ENCODE peak calls at places on chromosomes 13 and 19, in nine cellular contexts. One of them, this sample, is unnamed. For H3K27me3, the result is how much of the 10 kb centered on the place peaks cover.

GRCh38 chr19:58097783-58098681 is at the start of gene ZSCAN18:
- DNase-seq in SK-N-SH: peak
- DNase-seq in body of pancreas: peak
- DNase-seq in cardiac muscle cell: peak
- DNase-seq in tibial nerve: peak
- DNase-seq in psoas muscle: peak
- DNase-seq in IMR-90: peak
- DNase-seq in thoracic aorta: peak
- DNase-seq in pancreas: peak
- DNase-seq in this sample: peak

GRCh38 chr13:101706651-101707050 is 254.2 kb downstream of the ITGBL1 start:
- DNase-seq in thoracic aorta: no peak
- DNase-seq in cardiac muscle cell: peak
- DNase-seq in psoas muscle: no peak
- DNase-seq in IMR-90: peak
- DNase-seq in body of pancreas: no peak
- DNase-seq in tibial nerve: no peak
- DNase-seq in SK-N-SH: no peak
- DNase-seq in pancreas: no peak
- DNase-seq in this sample: peak

GRCh38 chr19:38661996-38662395 is 14.5 kb downstream of the ACTN4 start:
- DNase-seq in cardiac muscle cell: no peak
- DNase-seq in IMR-90: no peak
- DNase-seq in body of pancreas: peak
- DNase-seq in psoas muscle: no peak
- DNase-seq in SK-N-SH: no peak
- DNase-seq in tibial nerve: no peak
- DNase-seq in thoracic aorta: no peak
- DNase-seq in pancreas: no peak
- DNase-seq in this sample: no peak

GRCh38 chr19:4373601-4374441 is 26.5 kb downstream of the SH3GL1 start:
- DNase-seq in tibial nerve: no peak
- DNase-seq in pancreas: no peak
- DNase-seq in cardiac muscle cell: peak
- DNase-seq in IMR-90: peak
- DNase-seq in psoas muscle: peak
- DNase-seq in SK-N-SH: no peak
- DNase-seq in body of pancreas: no peak
- DNase-seq in thoracic aorta: no peak
- DNase-seq in this sample: no peak

GRCh38 chr13:58625703-58626389 is 994.3 kb downstream of the PCDH17 start:
- DNase-seq in IMR-90: no peak
- DNase-seq in SK-N-SH: no peak
- DNase-seq in body of pancreas: no peak
- DNase-seq in thoracic aorta: no peak
- DNase-seq in cardiac muscle cell: no peak
- DNase-seq in pancreas: no peak
- DNase-seq in psoas muscle: no peak
- DNase-seq in tibial nerve: no peak
- DNase-seq in this sample: no peak

GRCh38 chr19:2679439-2679838 is 23.1 kb downstream of the GNG7 start:
- DNase-seq in pancreas: no peak
- DNase-seq in thoracic aorta: no peak
- DNase-seq in cardiac muscle cell: no peak
- DNase-seq in body of pancreas: no peak
- DNase-seq in IMR-90: no peak
- DNase-seq in SK-N-SH: no peak
- DNase-seq in psoas muscle: no peak
- DNase-seq in tibial nerve: no peak
- DNase-seq in this sample: no peak

GRCh38 chr19:28217064-28217463 is 995.9 kb downstream of the UQCRFS1 start:
- DNase-seq in SK-N-SH: no peak
- DNase-seq in body of pancreas: no peak
- DNase-seq in IMR-90: no peak
- DNase-seq in pancreas: no peak
- DNase-seq in tibial nerve: no peak
- DNase-seq in psoas muscle: no peak
- DNase-seq in thoracic aorta: no peak
- DNase-seq in cardiac muscle cell: no peak
- DNase-seq in this sample: no peak

GRCh38 chr19:15591796-15592195 is 23.2 kb upstream of the CYP4F8 start:
- DNase-seq in body of pancreas: no peak
- DNase-seq in pancreas: no peak
- DNase-seq in tibial nerve: no peak
- DNase-seq in cardiac muscle cell: no peak
- DNase-seq in IMR-90: no peak
- DNase-seq in thoracic aorta: no peak
- DNase-seq in psoas muscle: no peak
- DNase-seq in SK-N-SH: no peak
- DNase-seq in this sample: no peak

GRCh38 chr19:6971366-6971765 is 49.9 kb downstream of the MBD3L2B start:
- DNase-seq in cardiac muscle cell: no peak
- DNase-seq in SK-N-SH: no peak
- DNase-seq in IMR-90: no peak
- DNase-seq in psoas muscle: no peak
- DNase-seq in body of pancreas: no peak
- DNase-seq in thoracic aorta: no peak
- DNase-seq in pancreas: no peak
- DNase-seq in tibial nerve: no peak
- DNase-seq in this sample: no peak

GRCh38 chr19:51479531-51480331 is 1.4 kb downstream of the CEACAM18 start:
- DNase-seq in pancreas: no peak
- DNase-seq in thoracic aorta: no peak
- DNase-seq in SK-N-SH: no peak
- DNase-seq in psoas muscle: no peak
- DNase-seq in tibial nerve: no peak
- DNase-seq in IMR-90: no peak
- DNase-seq in body of pancreas: no peak
- DNase-seq in cardiac muscle cell: no peak
- DNase-seq in this sample: no peak

DNA sequence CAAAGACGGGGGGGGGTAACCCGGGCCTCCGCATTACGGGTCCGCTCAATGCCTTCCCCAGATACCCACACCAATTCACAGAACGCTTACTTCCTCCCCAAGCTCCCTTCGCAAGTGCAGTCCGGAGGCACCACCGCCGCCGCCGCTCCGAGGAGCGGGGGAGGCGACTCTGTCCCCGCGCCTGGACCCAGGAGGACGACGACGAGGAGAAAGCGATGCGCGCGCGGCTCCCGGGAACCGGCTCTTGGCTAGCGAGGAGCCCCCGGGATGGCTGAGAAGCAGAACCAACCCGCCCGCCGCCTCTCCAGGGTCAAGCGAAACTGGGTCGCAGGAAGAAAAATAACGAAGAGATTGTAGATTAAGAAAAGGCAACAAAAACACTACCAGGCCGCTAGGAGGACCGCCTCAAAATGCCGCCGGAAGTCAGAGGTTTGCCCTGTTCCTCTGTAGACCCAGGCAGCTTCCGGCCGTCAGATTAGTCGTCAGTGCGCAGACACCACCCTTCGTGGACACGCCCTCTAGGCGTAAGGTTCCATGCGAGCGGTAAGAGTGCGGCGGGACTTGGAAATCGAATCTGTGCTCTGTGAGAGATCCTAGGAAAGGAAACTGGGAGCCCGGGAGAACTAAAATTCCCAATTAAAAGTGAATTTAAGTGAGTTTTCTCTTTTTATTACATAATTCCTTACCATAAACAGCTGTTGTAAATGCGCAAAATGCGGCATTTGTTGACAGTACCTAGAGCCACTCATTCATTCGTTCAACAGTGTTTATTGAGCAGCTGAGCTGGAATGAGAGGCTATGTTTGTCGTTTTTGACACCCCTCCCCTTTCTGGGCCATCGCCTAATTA is at the start of gene ZC3H13:
- DNase-seq in cardiac muscle cell: peak
- DNase-seq in tibial nerve: peak
- DNase-seq in IMR-90: peak
- DNase-seq in SK-N-SH: peak
- DNase-seq in body of pancreas: peak
- DNase-seq in pancreas: peak
- DNase-seq in thoracic aorta: peak
- DNase-seq in psoas muscle: peak
- DNase-seq in this sample: peak
- TF ChIP-seq CTCF in cardiac muscle cell: peak
- TF ChIP-seq CTCF in tibial nerve: peak
- TF ChIP-seq CTCF in IMR-90: peak
- TF ChIP-seq CTCF in SK-N-SH: peak
- TF ChIP-seq CTCF in body of pancreas: peak
- TF ChIP-seq CTCF in pancreas: peak
- TF ChIP-seq CTCF in thoracic aorta: peak
- TF ChIP-seq CTCF in psoas muscle: peak
- TF ChIP-seq CTCF in this sample: peak

GRCh38 chr13:75411924-75412537 is 69.9 kb downstream of the TBC1D4 start:
- DNase-seq in thoracic aorta: no peak
- DNase-seq in cardiac muscle cell: no peak
- DNase-seq in tibial nerve: no peak
- DNase-seq in SK-N-SH: no peak
- DNase-seq in pancreas: no peak
- DNase-seq in psoas muscle: no peak
- DNase-seq in body of pancreas: no peak
- DNase-seq in IMR-90: no peak
- DNase-seq in this sample: no peak
- H3K4me3 ChIP-seq in thoracic aorta: no peak
- H3K4me3 ChIP-seq in cardiac muscle cell: no peak
- H3K4me3 ChIP-seq in tibial nerve: no peak
- H3K4me3 ChIP-seq in SK-N-SH: no peak
- H3K4me3 ChIP-seq in pancreas: no peak
- H3K4me3 ChIP-seq in psoas muscle: no peak
- H3K4me3 ChIP-seq in body of pancreas: no peak
- H3K4me3 ChIP-seq in IMR-90: no peak
- H3K4me3 ChIP-seq in this sample: no peak

DNA sequence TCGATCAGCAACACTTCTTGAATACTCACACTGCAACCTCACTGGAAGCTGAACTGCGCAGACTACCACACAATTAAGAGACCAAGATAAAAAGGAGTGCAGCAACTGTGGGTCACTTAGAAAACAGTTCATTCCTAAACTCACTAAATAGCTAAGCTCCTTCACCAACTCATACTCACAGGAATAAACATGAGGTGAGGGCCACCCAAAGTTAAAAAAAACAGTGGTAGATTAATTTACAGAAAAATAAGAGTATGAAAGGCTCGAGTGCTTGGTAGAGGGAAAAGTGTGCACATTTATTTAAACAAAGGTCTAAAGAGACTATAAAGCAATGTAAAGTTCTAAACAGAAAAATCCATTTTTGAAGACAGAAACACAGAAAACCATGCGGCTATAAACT is 7.6 kb downstream of the ANKRD10 start:
- DNase-seq in cardiac muscle cell: no peak
- DNase-seq in IMR-90: no peak
- DNase-seq in thoracic aorta: no peak
- DNase-seq in body of pancreas: no peak
- DNase-seq in pancreas: no peak
- DNase-seq in SK-N-SH: no peak
- DNase-seq in psoas muscle: no peak
- DNase-seq in tibial nerve: no peak
- DNase-seq in this sample: no peak
- H3K27me3 ChIP-seq in cardiac muscle cell: under half
- H3K27me3 ChIP-seq in IMR-90: under half
- H3K27me3 ChIP-seq in thoracic aorta: under half
- H3K27me3 ChIP-seq in body of pancreas: under half
- H3K27me3 ChIP-seq in pancreas: under half
- H3K27me3 ChIP-seq in SK-N-SH: under half
- H3K27me3 ChIP-seq in psoas muscle: under half
- H3K27me3 ChIP-seq in tibial nerve: under half
- H3K27me3 ChIP-seq in this sample: under half

GRCh38 chr13:43511260-43511970 is 275.4 kb downstream of the ENOX1 start:
- DNase-seq in cardiac muscle cell: no peak
- DNase-seq in SK-N-SH: no peak
- DNase-seq in pancreas: no peak
- DNase-seq in thoracic aorta: no peak
- DNase-seq in tibial nerve: no peak
- DNase-seq in psoas muscle: no peak
- DNase-seq in IMR-90: no peak
- DNase-seq in body of pancreas: no peak
- DNase-seq in this sample: no peak
- TF ChIP-seq CTCF in cardiac muscle cell: no peak
- TF ChIP-seq CTCF in SK-N-SH: no peak
- TF ChIP-seq CTCF in pancreas: no peak
- TF ChIP-seq CTCF in thoracic aorta: no peak
- TF ChIP-seq CTCF in tibial nerve: no peak
- TF ChIP-seq CTCF in psoas muscle: no peak
- TF ChIP-seq CTCF in IMR-90: no peak
- TF ChIP-seq CTCF in body of pancreas: no peak
- TF ChIP-seq CTCF in this sample: no peak

DNA sequence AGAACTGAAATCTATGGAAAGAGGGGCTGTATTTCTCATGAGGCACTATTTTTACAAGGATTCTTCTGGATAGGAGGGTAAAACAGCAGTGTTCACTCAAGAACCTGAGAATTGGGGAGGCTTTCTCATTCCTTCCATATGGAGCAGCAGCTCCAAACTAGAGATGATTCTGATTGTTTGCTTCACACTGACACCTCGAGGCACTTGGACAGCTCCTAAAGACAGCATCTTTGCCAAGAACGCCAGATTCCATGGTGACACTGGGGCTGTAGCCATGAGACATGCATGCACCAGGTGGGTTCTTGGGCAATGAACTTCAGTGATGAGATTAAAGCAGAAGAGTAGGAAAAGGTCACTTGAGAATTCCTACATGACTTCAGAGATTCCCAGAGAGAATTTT is 361.5 kb upstream of the HTR2A start:
- DNase-seq in psoas muscle: no peak
- DNase-seq in tibial nerve: no peak
- DNase-seq in body of pancreas: no peak
- DNase-seq in thoracic aorta: no peak
- DNase-seq in pancreas: no peak
- DNase-seq in cardiac muscle cell: no peak
- DNase-seq in IMR-90: no peak
- DNase-seq in SK-N-SH: no peak
- DNase-seq in this sample: no peak
- H3K4me3 ChIP-seq in psoas muscle: no peak
- H3K4me3 ChIP-seq in tibial nerve: no peak
- H3K4me3 ChIP-seq in body of pancreas: no peak
- H3K4me3 ChIP-seq in thoracic aorta: no peak
- H3K4me3 ChIP-seq in pancreas: no peak
- H3K4me3 ChIP-seq in cardiac muscle cell: no peak
- H3K4me3 ChIP-seq in IMR-90: no peak
- H3K4me3 ChIP-seq in SK-N-SH: no peak
- H3K4me3 ChIP-seq in this sample: no peak